ENCODE peak calls at places on chromosome 20, in nine cellular contexts. I is mucosa of descending colon; J is T-helper 9 cell; O is naive thymus-derived CD8-positive, alpha-beta T cell; R is EL; C is glutamatergic neuron; U is activated T-helper 1 cell treated with anti-CD3 and anti-CD28 coated beads, Interleukin-12 subunit alpha, Interleukin-12 subunit beta, Interleukin-2, Interleukin-4 antibody, amounts not matched to agents 30 ng/mL and 10 ng/mL and 1 ng/mL, durations not matched to agents 14 hours and 24 hours and 36 hours; F is neural crest cell; Z is H9. X is an unnamed sample.

GRCh38 chr20:60695223-60695622 is 556.8 kb upstream of the CDH4 start:
- DNase-seq in Z (no peak), F (no peak), J (no peak), R (peak), C (no peak), I (no peak), O (no peak), U (no peak), X (no peak)

GRCh38 chr20:50598074-50598473 is 87.9 kb downstream of the PTPN1 start:
- DNase-seq in J (no peak), I (no peak), Z (no peak), C (no peak), R (no peak), F (no peak), O (no peak), U (no peak), X (no peak)

GRCh38 chr20:39789411-39789810 is 827.3 kb downstream of the DHX35 start:
- DNase-seq in Z (no peak), C (no peak), I (no peak), J (no peak), U (no peak), R (no peak), O (no peak), F (no peak), X (no peak)

GRCh38 chr20:38649275-38649891 is 47.8 kb downstream of the ARHGAP40 start:
- DNase-seq in I (no peak), U (no peak), C (peak), R (peak), F (peak), Z (peak), J (no peak), O (no peak), X (peak)

GRCh38 chr20:40763646-40764295 is 74.7 kb upstream of the MAFB start:
- DNase-seq in O (no peak), C (no peak), I (no peak), F (no peak), J (no peak), U (no peak), R (no peak), Z (no peak), X (no peak)

GRCh38 chr20:44540834-44541233 is 19.0 kb upstream of the SERINC3 start:
- DNase-seq in O (no peak), I (no peak), C (no peak), J (no peak), Z (no peak), U (no peak), R (peak), F (no peak), X (no peak)

GRCh38 chr20:61251529-61252393 is at the start of gene CDH4:
- DNase-seq in I (no peak), R (peak), Z (peak), O (no peak), J (no peak), F (peak), U (no peak), C (peak), X (peak)

GRCh38 chr20:6769953-6770831 is 2.7 kb downstream of the BMP2 start:
- DNase-seq in U (no peak), J (no peak), R (no peak), I (peak), Z (peak), C (peak), F (no peak), O (no peak), X (no peak)

GRCh38 chr20:25296094-25297093 is 48.5 kb downstream of the PYGB start:
- DNase-seq in C (peak), Z (no peak), O (peak), J (no peak), R (peak), U (no peak), F (no peak), I (no peak), X (peak)

GRCh38 chr20:63370623-63371176 is 9.6 kb upstream of the CHRNA4 start:
- DNase-seq in U (no peak), R (no peak), Z (no peak), C (no peak), O (no peak), J (no peak), F (no peak), I (no peak), X (peak)

GRCh38 chr20:58987790-58988564 is 6.9 kb downstream of the NELFCD start:
- DNase-seq in J (no peak), Z (no peak), R (no peak), F (no peak), O (no peak), U (no peak), I (no peak), C (no peak), X (no peak)

GRCh38 chr20:24693466-24694156 is 224.2 kb downstream of the SYNDIG1 start:
- DNase-seq in F (no peak), I (no peak), Z (peak), O (no peak), U (no peak), J (no peak), C (no peak), R (no peak), X (no peak)

GRCh38 chr20:11207749-11208502 is 534.1 kb upstream of the JAG1 start:
- DNase-seq in R (peak), O (no peak), C (no peak), U (no peak), F (no peak), J (no peak), I (no peak), Z (no peak), X (no peak)

GRCh38 chr20:3914446-3914845 is 25.3 kb downstream of the PANK2 start:
- DNase-seq in F (no peak), U (no peak), R (no peak), J (no peak), C (no peak), I (no peak), Z (no peak), O (no peak), X (no peak)

GRCh38 chr20:51028616-51029263 is 5.8 kb upstream of the KCNG1 start:
- DNase-seq in I (no peak), J (no peak), O (no peak), Z (no peak), R (no peak), F (no peak), C (no peak), U (no peak), X (no peak)

GRCh38 chr20:25310921-25311728 is 63.2 kb downstream of the PYGB start:
- DNase-seq in C (no peak), O (no peak), U (no peak), F (no peak), I (peak), J (no peak), Z (no peak), R (peak), X (peak)

GRCh38 chr20:45450097-45450818 is 19.3 kb upstream of the WFDC2 start:
- DNase-seq in O (peak), Z (peak), R (peak), I (no peak), U (no peak), F (no peak), C (no peak), J (no peak), X (peak)

GRCh38 chr20:10177326-10177725 is 41.3 kb upstream of the SNAP25 start:
- DNase-seq in F (no peak), R (no peak), Z (no peak), I (no peak), O (no peak), U (no peak), J (no peak), C (no peak), X (no peak)

GRCh38 chr20:14924433-14924832 is 587.0 kb upstream of the FLRT3 start:
- DNase-seq in I (no peak), O (no peak), U (no peak), Z (no peak), R (no peak), J (no peak), C (no peak), F (no peak), X (no peak)

GRCh38 chr20:10724774-10725173 is 51.0 kb upstream of the JAG1 start:
- DNase-seq in Z (no peak), F (no peak), O (no peak), I (no peak), C (no peak), R (no peak), U (no peak), J (no peak), X (no peak)

GRCh38 chr20:12936524-12936923 is 72.2 kb upstream of the SPTLC3 start:
- DNase-seq in R (no peak), J (no peak), U (no peak), F (no peak), Z (no peak), I (no peak), C (no peak), O (no peak), X (no peak)

GRCh38 chr20:40883097-40883496 is 145.5 kb upstream of the TOP1 start:
- DNase-seq in U (no peak), O (no peak), F (no peak), J (no peak), Z (no peak), R (peak), C (no peak), I (no peak), X (no peak)

GRCh38 chr20:1802385-1803215 is 92.6 kb upstream of the SIRPA start:
- DNase-seq in Z (peak), U (peak), F (peak), J (no peak), R (peak), C (peak), I (peak), O (peak), X (peak)

GRCh38 chr20:39089029-39089428 is 126.9 kb downstream of the DHX35 start:
- DNase-seq in Z (no peak), I (no peak), O (no peak), F (no peak), R (no peak), J (no peak), C (no peak), U (no peak), X (no peak)

GRCh38 chr20:15889073-15889923 is 684.0 kb downstream of the KIF16B start:
- DNase-seq in O (no peak), C (no peak), F (no peak), U (no peak), J (no peak), I (no peak), Z (no peak), R (no peak), X (no peak)

GRCh38 chr20:48716086-48716485 is 111.7 kb downstream of the PREX1 start:
- DNase-seq in I (peak), R (no peak), C (no peak), O (peak), F (no peak), U (peak), Z (no peak), J (peak), X (no peak)

GRCh38 chr20:2065111-2065510 is 36.5 kb upstream of the STK35 start:
- DNase-seq in C (no peak), Z (no peak), F (no peak), U (no peak), R (no peak), J (no peak), O (no peak), I (no peak), X (no peak)

GRCh38 chr20:63210011-63210605 is 5.8 kb downstream of the YTHDF1 start:
- DNase-seq in Z (no peak), U (no peak), R (no peak), I (peak), C (no peak), F (no peak), O (no peak), J (no peak), X (no peak)

GRCh38 chr20:8953300-8953699 is 115.6 kb upstream of the PLCB4 start:
- DNase-seq in J (no peak), Z (peak), C (no peak), F (no peak), O (no peak), U (no peak), R (no peak), I (no peak), X (no peak)

GRCh38 chr20:50536333-50536732 is 26.1 kb downstream of the PTPN1 start:
- DNase-seq in U (no peak), I (no peak), J (no peak), F (no peak), Z (no peak), C (no peak), O (no peak), R (no peak), X (no peak)

GRCh38 chr20:17498181-17498580 is 33.0 kb downstream of the BFSP1 start:
- DNase-seq in R (no peak), U (no peak), J (no peak), C (no peak), O (no peak), F (no peak), I (no peak), Z (no peak), X (no peak)

GRCh38 chr20:36645353-36645752 is 643 bp downstream of the SLA2 start:
- DNase-seq in I (no peak), J (no peak), F (no peak), R (no peak), C (no peak), O (no peak), U (no peak), Z (no peak), X (no peak)

GRCh38 chr20:46268131-46268611 is 40.1 kb downstream of the CDH22 start:
- DNase-seq in I (no peak), C (peak), O (no peak), R (no peak), J (no peak), U (no peak), F (peak), Z (no peak), X (no peak)

GRCh38 chr20:23291575-23292240 is 58.9 kb upstream of the NXT1 start:
- DNase-seq in I (no peak), J (no peak), C (no peak), R (no peak), F (no peak), U (no peak), Z (no peak), O (no peak), X (no peak)

GRCh38 chr20:21361266-21361665 is 36.1 kb downstream of the NKX2-4 start:
- DNase-seq in F (no peak), I (no peak), R (no peak), J (no peak), U (no peak), Z (no peak), C (no peak), O (no peak), X (no peak)